ENCODE peak calls at places on chromosomes 16 and 17, in five cellular contexts. O is suprapubic skin; F is lung; N is HS-5; C is activated effector memory CD4-positive, alpha-beta T cell treated with Interleukin-2 at 50 U/mL for 16 hours. H is an unnamed sample.

GRCh38 chr16:27403601-27403992 is 1.6 kb downstream of the IL21R start:
- DNase-seq in O (no peak), F (no peak), N (no peak), C (no peak), H (peak; percentile 45)

GRCh38 chr17:34703533-34703932 is 124.2 kb downstream of the TMEM132E start:
- DNase-seq in O (no peak), F (no peak), N (no peak), C (no peak), H (no peak)

GRCh38 chr17:30352247-30352814 is 18.5 kb upstream of the TMIGD1 start:
- DNase-seq in O (no peak), F (no peak), N (no peak), C (no peak), H (no peak)

GRCh38 chr17:80413771-80414507 is 1.0 kb upstream of the ENDOV start:
- DNase-seq in O (no peak), F (no peak), N (no peak), C (no peak), H (no peak)

GRCh38 chr17:47877368-47878034 is 18.5 kb upstream of the SP2 start:
- DNase-seq in O (no peak), F (no peak), N (no peak), C (no peak), H (no peak)

GRCh38 chr17:49093131-49093530 is 39.4 kb upstream of the B4GALNT2 start:
- DNase-seq in O (no peak), F (no peak), N (no peak), C (no peak), H (no peak)

GRCh38 chr17:3963214-3964201 is 729 bp downstream of the ATP2A3 start:
- DNase-seq in O (no peak), F (no peak), N (no peak), C (peak; percentile 75), H (no peak)

GRCh38 chr16:86355538-86355937 is 154.8 kb upstream of the FOXF1 start:
- DNase-seq in O (no peak), F (no peak), N (no peak), C (no peak), H (no peak)

GRCh38 chr17:82822281-82822680 is 17.5 kb downstream of the ZNF750 start:
- DNase-seq in O (no peak), F (no peak), N (no peak), C (no peak), H (no peak)

GRCh38 chr17:75808549-75808904 is 23.9 kb downstream of the UNK start:
- DNase-seq in O (no peak), F (no peak), N (no peak), C (no peak), H (no peak)

GRCh38 chr17:15103785-15104184 is 161.3 kb downstream of the PMP22 start:
- DNase-seq in O (no peak), F (no peak), N (no peak), C (no peak), H (no peak)

GRCh38 chr17:76452102-76452645 is 778 bp downstream of the UBE2O start:
- DNase-seq in O (no peak), F (no peak), N (no peak), C (peak; percentile 5), H (no peak)

GRCh38 chr16:57341441-57342303 is 16.9 kb upstream of the CCL22 start:
- DNase-seq in O (no peak), F (peak; percentile 82), N (peak; percentile 76), C (no peak), H (no peak)

GRCh38 chr16:11224894-11225676 is 30.9 kb downstream of the SOCS1 start:
- DNase-seq in O (no peak), F (no peak), N (no peak), C (peak; percentile 54), H (no peak)

GRCh38 chr16:66508261-66508913 is 41.5 kb downstream of the TK2 start:
- DNase-seq in O (no peak), F (peak; percentile 45), N (no peak), C (no peak), H (peak; percentile 61)

GRCh38 chr17:76427457-76428231 is 25.3 kb downstream of the UBE2O start:
- DNase-seq in O (no peak), F (no peak), N (no peak), C (no peak), H (no peak)

GRCh38 chr17:21186399-21187187 is 27.4 kb downstream of the TMEM11 start:
- DNase-seq in O (no peak), F (no peak), N (no peak), C (no peak), H (no peak)

GRCh38 chr17:7132511-7133094 is 18.0 kb upstream of the ASGR2 start:
- DNase-seq in O (no peak), F (no peak), N (no peak), C (peak; percentile 22), H (no peak)

GRCh38 chr16:80710918-80711317 is 93.5 kb downstream of the CDYL2 start:
- DNase-seq in O (no peak), F (no peak), N (no peak), C (no peak), H (no peak)

GRCh38 chr16:72621651-72622050 is 426.3 kb downstream of the ZFHX3 start:
- DNase-seq in O (no peak), F (no peak), N (no peak), C (no peak), H (no peak)

GRCh38 chr16:29820271-29820701 is at the start of gene MVP:
- DNase-seq in O (no peak), F (peak; percentile 77), N (no peak), C (peak; percentile 37), H (peak; percentile 82)

GRCh38 chr17:3915642-3916012 is 638 bp downstream of the P2RX1 start:
- DNase-seq in O (no peak), F (no peak), N (no peak), C (no peak), H (peak; percentile 73)